ENCODE peak calls at places on chromosomes 4 and X, in four cellular contexts. E, I, N and R are unnamed samples.

GRCh38 chrX:27675493-27675892 is 85.3 kb downstream of the DCAF8L2 start:
- DNase-seq in E (no peak), I (no peak), N (no peak), R (no peak)

GRCh38 chr4:1994935-1995334 is 13.8 kb downstream of the NELFA start:
- DNase-seq in E (no peak), I (no peak), N (no peak), R (no peak)

GRCh38 chr4:53474178-53474577 is 96.7 kb downstream of the FIP1L1 start:
- DNase-seq in E (no peak), I (no peak), N (no peak), R (no peak)

GRCh38 chrX:19272452-19272851 is 71.3 kb upstream of the PDHA1 start:
- DNase-seq in E (no peak), I (no peak), N (no peak), R (no peak)

GRCh38 chr4:157389751-157390150 is 169.2 kb downstream of the GRIA2 start:
- DNase-seq in E (no peak), I (no peak), N (no peak), R (no peak)

GRCh38 chr4:8776366-8776765 is 95.3 kb downstream of the HMX1 start:
- DNase-seq in E (no peak), I (peak; percentile 19), N (no peak), R (no peak)

GRCh38 chr4:147307896-147308680 is 172.8 kb upstream of the EDNRA start:
- DNase-seq in E (no peak), I (no peak), N (no peak), R (no peak)

GRCh38 chr4:11514780-11515432 is 86.2 kb upstream of the HS3ST1 start:
- DNase-seq in E (no peak), I (no peak), N (no peak), R (no peak)

GRCh38 chr4:17128268-17128667 is 229.8 kb upstream of the LDB2 start:
- DNase-seq in E (no peak), I (no peak), N (no peak), R (no peak)

GRCh38 chr4:163072222-163072621 is 94.5 kb downstream of the NAF1 start:
- DNase-seq in E (no peak), I (no peak), N (no peak), R (no peak)

GRCh38 chrX:69674891-69675290 is 59.0 kb downstream of the EDA start:
- DNase-seq in E (no peak), I (no peak), N (no peak), R (no peak)

GRCh38 chr4:119597377-119597776 is 31.2 kb downstream of the PDE5A start:
- DNase-seq in E (no peak), I (no peak), N (no peak), R (no peak)

GRCh38 chrX:155535866-155536265 is 76.9 kb downstream of the TMLHE start:
- DNase-seq in E (no peak), I (no peak), N (no peak), R (no peak)

GRCh38 chr4:88878624-88879023 is 178.4 kb downstream of the FAM13A start:
- DNase-seq in E (no peak), I (no peak), N (no peak), R (no peak)

GRCh38 chr4:88880001-88880400 is 177.0 kb downstream of the FAM13A start:
- DNase-seq in E (no peak), I (no peak), N (no peak), R (no peak)

GRCh38 chr4:88881227-88881569 is 175.8 kb downstream of the FAM13A start:
- DNase-seq in E (no peak), I (no peak), N (no peak), R (no peak)

DNA sequence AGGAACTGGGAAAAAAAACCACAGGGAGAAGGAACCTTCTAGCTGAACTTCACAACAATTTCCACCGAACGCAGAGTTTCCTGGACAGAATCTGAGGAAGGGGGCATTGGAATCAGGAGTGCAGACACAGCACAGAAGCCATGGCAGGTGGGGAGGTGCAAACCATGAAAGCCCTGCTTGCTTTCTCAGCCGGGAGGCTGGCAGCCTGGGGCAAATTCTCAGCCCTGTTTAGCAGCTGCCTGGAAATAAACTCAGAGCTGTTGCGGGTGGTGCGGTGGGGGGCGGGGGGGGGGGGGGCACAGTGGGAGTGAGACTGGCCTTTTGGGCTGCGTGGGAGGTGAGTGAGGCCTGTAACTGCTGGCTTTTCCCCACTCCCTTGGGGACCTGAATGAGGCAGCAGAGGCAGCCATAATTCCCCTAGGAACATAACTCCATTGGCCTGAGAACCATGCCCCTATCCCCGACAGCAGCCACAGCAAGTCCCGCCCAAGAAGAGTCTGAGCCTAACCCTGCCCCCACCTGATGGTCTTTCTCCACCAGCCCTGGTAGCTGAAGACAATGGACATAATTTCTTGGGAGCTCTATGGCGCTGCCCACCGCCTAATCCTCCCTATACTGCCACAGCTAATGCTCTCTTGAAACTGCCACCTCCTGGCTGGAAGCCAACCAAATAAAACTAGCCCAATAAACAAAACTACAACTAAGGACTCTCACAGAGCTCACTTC is 176.3 kb downstream of the FAM13A start:
- DNase-seq in E (no peak), I (no peak), N (no peak), R (no peak)
- H3K27ac ChIP-seq in E (no peak overlapping the region), I (no peak overlapping the region), N (no peak overlapping the region), R (no peak overlapping the region)

GRCh38 chr4:25527044-25527443 is 128.6 kb upstream of the SLC34A2 start:
- DNase-seq in E (no peak), I (no peak), N (no peak), R (no peak)
- H3K27ac ChIP-seq in E (no peak overlapping the region), I (no peak overlapping the region), N (no peak overlapping the region), R (no peak overlapping the region)

GRCh38 chr4:26862381-26862915 is 1.8 kb downstream of the STIM2 start:
- DNase-seq in E (no peak), I (no peak), N (no peak), R (no peak)
- H3K27ac ChIP-seq in E (peak overlapping the region; percentile 79), I (peak overlapping the region; percentile 96), N (peak overlapping the region; percentile 93), R (peak overlapping the region; percentile 96)

DNA sequence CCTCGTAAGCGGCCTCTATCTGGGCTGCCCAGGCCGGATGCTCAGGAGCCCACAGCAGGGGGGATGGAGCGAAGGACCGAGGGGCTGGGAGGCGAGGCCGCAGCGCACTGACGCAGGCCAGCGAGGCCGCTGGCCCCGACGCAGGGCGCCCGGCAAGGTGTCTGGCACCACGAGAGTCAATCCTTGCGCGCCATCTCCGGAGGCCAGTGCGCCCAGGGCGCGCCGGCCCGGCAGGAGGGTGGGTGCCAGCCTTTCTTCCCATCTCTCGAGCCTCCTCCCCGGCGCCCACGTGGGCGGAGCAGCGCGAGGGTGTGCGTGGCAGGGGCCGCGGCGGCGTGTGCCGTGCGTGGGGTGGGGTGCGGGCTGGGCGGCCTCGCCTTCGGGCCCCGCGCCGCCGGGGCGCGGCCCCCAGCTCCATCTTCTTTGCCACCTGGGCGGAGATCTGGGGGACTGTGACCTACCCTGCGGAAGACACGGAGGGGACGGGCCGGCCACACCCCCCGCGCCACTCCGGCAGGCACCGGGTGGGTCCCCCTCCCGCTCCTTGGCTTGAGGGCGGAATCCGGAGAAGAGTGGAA is 916 bp downstream of the JAKMIP1 start:
- DNase-seq in E (peak; percentile 54), I (no peak), N (no peak), R (no peak)
- H3K27ac ChIP-seq in E (peak overlapping the region; percentile 55), I (no peak overlapping the region), N (no peak overlapping the region), R (no peak overlapping the region)

GRCh38 chr4:85778809-85779124 is 303.8 kb downstream of the ARHGAP24 start:
- DNase-seq in E (no peak), I (no peak), N (no peak), R (no peak)
- H3K27ac ChIP-seq in E (no peak overlapping the region), I (peak overlapping the region; percentile 64), N (peak overlapping the region; percentile 4), R (peak overlapping the region; percentile 75)

DNA sequence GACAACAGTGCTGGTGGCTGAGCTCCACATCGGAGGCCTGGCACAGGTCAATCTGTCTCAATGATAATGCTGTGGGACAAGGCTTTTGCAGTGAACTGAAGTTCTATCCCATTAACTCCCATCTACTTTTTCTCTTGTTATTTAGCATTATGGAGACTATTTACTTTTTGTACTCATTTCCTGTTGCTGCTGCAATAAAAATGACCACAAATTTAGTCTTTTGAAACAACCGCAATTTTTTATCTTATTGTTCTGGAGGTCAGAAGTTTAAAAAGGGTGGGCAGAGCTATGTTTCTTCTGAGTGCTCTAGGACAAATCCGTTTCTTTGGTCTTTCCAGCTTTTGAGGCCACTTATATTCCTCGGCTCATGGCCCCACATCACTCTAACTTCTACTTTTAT is 111.0 kb upstream of the PITX2 start:
- DNase-seq in E (no peak), I (no peak), N (no peak), R (no peak)
- H3K27ac ChIP-seq in E (no peak overlapping the region), I (no peak overlapping the region), N (no peak overlapping the region), R (no peak overlapping the region)

DNA sequence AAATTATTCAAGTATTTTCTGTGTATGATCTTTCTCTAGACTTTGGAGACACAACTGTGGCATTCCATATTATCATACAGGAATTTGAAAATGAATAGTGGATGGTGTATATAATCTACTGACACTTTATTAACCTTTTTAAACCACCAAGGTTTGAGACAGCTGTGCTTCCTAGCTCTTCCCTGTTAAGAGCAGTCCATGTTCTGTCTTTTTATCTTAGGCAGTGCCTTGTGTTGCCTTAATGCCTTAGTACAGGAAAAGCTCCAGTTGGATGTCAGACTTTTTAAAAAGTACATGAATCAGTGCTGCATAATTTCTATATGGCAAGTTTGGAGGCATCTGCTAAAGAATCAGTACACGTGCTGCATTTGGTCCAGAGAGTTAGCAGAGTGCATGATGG is 45.1 kb downstream of the OCRL start:
- DNase-seq in E (no peak), I (no peak), N (no peak), R (no peak)
- H3K27ac ChIP-seq in E (no peak overlapping the region), I (no peak overlapping the region), N (no peak overlapping the region), R (no peak overlapping the region)